ENCODE peak calls at places on chromosomes 1 and 21, in four cellular contexts. C, B, Q and A are unnamed samples.

GRCh38 chr1:170735366-170736263 is 71.7 kb downstream of the PRRX1 start:
- DNase-seq in C (no peak), B (no peak), Q (no peak), A (no peak)

GRCh38 chr1:156504062-156504813 is 3.7 kb upstream of the MEF2D start:
- DNase-seq in C (no peak), B (no peak), Q (peak; percentile 21), A (no peak)

GRCh38 chr1:218739426-218739825 is 394.3 kb downstream of the TGFB2 start:
- DNase-seq in C (no peak), B (no peak), Q (peak; percentile 86), A (no peak)

GRCh38 chr1:2834741-2835564 is 33.5 kb upstream of the TTC34 start:
- DNase-seq in C (no peak), B (no peak), Q (peak; percentile 64), A (no peak)

GRCh38 chr21:38361324-38361723 is 104.5 kb downstream of the KCNJ15 start:
- DNase-seq in C (no peak), B (no peak), Q (no peak), A (no peak)

GRCh38 chr1:117574206-117574835 is 31.5 kb upstream of the TENT5C start:
- DNase-seq in C (no peak), B (no peak), Q (no peak), A (no peak)

GRCh38 chr1:10179408-10179685 is 31.0 kb upstream of the KIF1B start:
- DNase-seq in C (no peak), B (no peak), Q (no peak), A (no peak)

GRCh38 chr1:225454733-225455132 is 26.9 kb upstream of the LBR start:
- DNase-seq in C (peak; percentile 74), B (no peak), Q (peak; percentile 63), A (peak; percentile 91)

GRCh38 chr1:24070821-24071393 is 41.0 kb downstream of the MYOM3 start:
- DNase-seq in C (peak; percentile 48), B (peak; percentile 92), Q (peak; percentile 55), A (peak; percentile 57)

GRCh38 chr1:94000531-94001282 is 91.5 kb upstream of the GCLM start:
- DNase-seq in C (no peak), B (no peak), Q (no peak), A (no peak)

GRCh38 chr21:31182231-31183129 is 144.2 kb upstream of the KRTAP19-8 start:
- DNase-seq in C (no peak), B (no peak), Q (no peak), A (no peak)

GRCh38 chr1:15584489-15585363 is at the start of gene AGMAT:
- DNase-seq in C (peak; percentile 35), B (peak; percentile 95), Q (peak; percentile 83), A (no peak)

GRCh38 chr1:205244383-205244782 is 16.6 kb downstream of the TMCC2 start:
- DNase-seq in C (no peak), B (no peak), Q (no peak), A (no peak)

GRCh38 chr1:197526736-197527371 is 248.4 kb downstream of the DENND1B start:
- DNase-seq in C (no peak), B (peak; percentile 65), Q (no peak), A (no peak)

GRCh38 chr1:17789926-17790325 is 34.8 kb downstream of the ACTL8 start:
- DNase-seq in C (no peak), B (no peak), Q (no peak), A (no peak)

GRCh38 chr1:64107587-64107986 is 95.8 kb upstream of the UBE2U start:
- DNase-seq in C (no peak), B (no peak), Q (no peak), A (no peak)

GRCh38 chr21:46159841-46160562 is 4.6 kb upstream of the FTCD start:
- DNase-seq in C (no peak), B (no peak), Q (peak; percentile 67), A (no peak)

GRCh38 chr1:3896396-3897000 is 3.6 kb downstream of the C1orf174 start:
- DNase-seq in C (no peak), B (no peak), Q (peak; percentile 35), A (no peak)

GRCh38 chr1:201893431-201893830 is 4.7 kb downstream of the SHISA4 start:
- DNase-seq in C (no peak), B (no peak), Q (no peak), A (no peak)

GRCh38 chr1:1943834-1944570 is 24.9 kb upstream of the TMEM52 start:
- DNase-seq in C (peak; percentile 54), B (peak; percentile 81), Q (peak; percentile 79), A (no peak)

GRCh38 chr21:34722684-34723300 is 54.0 kb downstream of the CLIC6 start:
- DNase-seq in C (peak; percentile 21), B (peak; percentile 83), Q (peak; percentile 86), A (no peak)

GRCh38 chr21:35838350-35838749 is 222.0 kb downstream of the SETD4 start:
- DNase-seq in C (no peak), B (no peak), Q (no peak), A (no peak)

GRCh38 chr1:18978706-18979105 is 22.2 kb upstream of the IFFO2 start:
- DNase-seq in C (no peak), B (no peak), Q (no peak), A (no peak)

GRCh38 chr1:51627672-51628071 is 10.8 kb downstream of the OSBPL9 start:
- DNase-seq in C (no peak), B (peak; percentile 75), Q (no peak), A (no peak)
- TF ChIP-seq CTCF in C (no peak), B (peak; percentile 58), Q (peak; percentile 52), A (no peak)

DNA sequence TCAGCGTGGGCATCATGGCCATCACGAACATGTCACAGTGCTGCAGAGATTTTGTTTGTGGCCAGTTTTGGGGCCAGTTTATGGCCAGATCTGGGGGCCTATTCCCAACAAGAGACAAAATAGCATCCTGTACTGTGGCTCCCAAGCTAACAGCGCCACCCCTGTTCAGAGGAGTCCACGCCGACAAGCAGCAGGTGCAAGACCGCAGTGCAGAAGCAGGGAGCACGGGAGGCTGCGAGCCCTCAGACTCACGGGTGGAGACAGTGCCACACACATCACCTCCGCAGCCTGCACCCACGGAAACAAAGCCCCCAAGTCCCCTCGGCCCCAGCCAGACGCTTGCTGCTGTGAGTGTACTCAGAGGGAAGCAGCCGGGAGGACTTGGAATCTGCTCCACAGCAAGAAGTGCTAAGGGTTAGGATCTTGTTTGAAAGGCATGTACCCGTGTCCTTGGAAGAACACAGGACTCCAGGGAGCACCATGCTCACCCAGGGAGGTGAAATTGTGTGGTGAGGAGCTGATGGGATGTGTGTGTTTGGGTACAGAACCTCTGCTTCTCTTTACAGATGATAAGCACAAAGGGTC is 7.1 kb downstream of the TCP10L start:
- DNase-seq in C (no peak), B (peak; percentile 80), Q (no peak), A (no peak)
- TF ChIP-seq CTCF in C (no peak), B (peak; percentile 86), Q (no peak), A (no peak)

GRCh38 chr1:222706815-222707214 is 5.5 kb downstream of the AIDA start:
- DNase-seq in C (no peak), B (no peak), Q (no peak), A (no peak)
- TF ChIP-seq CTCF in C (peak; percentile 13), B (peak; percentile 13), Q (no peak), A (peak; percentile 13)

GRCh38 chr1:26160527-26161407 is 1.9 kb downstream of the FAM110D start:
- DNase-seq in C (no peak), B (peak; percentile 35), Q (peak; percentile 63), A (peak; percentile 10)

GRCh38 chr1:26163684-26164035 is 4.8 kb downstream of the FAM110D start:
- DNase-seq in C (no peak), B (no peak), Q (no peak), A (no peak)

GRCh38 chr1:26159113-26160039 is 497 bp downstream of the FAM110D start:
- DNase-seq in C (no peak), B (no peak), Q (peak; percentile 46), A (peak; percentile 33)

GRCh38 chr1:26162220-26162703 is 3.4 kb downstream of the FAM110D start:
- DNase-seq in C (no peak), B (no peak), Q (no peak), A (no peak)

DNA sequence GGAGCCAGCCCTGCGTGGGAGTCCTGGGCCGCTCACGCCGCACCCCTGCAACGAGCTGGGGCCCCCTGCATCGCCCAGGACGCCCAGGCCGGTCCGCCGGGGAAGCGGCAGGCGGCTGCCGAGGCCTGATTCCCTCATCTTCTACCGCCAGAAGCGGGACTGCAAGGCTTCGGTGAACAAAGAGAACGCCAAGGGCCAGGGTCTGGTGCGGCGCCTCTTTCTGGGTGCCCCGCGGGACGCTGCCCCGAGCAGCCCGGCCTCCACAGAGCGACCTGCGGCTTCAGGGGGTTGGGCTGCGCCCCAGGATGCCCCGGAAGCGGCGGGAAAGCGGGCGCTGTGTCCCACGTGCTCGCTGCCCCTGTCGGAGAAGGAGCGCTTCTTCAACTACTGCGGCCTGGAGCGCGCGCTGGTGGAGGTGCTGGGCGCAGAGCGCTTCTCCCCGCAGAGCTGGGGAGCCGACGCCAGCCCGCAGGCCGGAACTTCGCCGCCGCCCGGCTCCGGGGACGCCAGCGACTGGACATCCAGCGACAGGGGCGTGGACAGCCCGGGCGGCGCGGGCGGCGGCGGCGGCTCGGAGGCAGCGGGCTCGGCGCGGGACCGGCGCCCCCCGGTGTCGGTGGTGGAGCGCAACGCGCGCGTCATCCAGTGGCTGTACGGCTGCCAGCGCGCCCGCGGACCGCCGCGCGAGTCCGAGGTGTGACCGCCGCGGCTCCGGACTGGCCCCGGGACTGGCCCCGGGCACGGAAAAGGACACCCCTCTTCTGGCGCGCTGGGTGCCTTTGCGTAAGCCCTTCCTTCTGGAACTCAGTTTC is 2.7 kb downstream of the FAM110D start:
- DNase-seq in C (no peak), B (peak; percentile 76), Q (no peak), A (no peak)
- TF ChIP-seq CTCF in C (no peak), B (no peak), Q (peak; percentile 28), A (peak; percentile 9)

GRCh38 chr1:53376041-53376461 is 48.2 kb upstream of the LRP8 start:
- DNase-seq in C (no peak), B (peak; percentile 38), Q (peak; percentile 64), A (no peak)

GRCh38 chr1:53378061-53378460 is 50.2 kb upstream of the LRP8 start:
- DNase-seq in C (no peak), B (no peak), Q (peak; percentile 24), A (no peak)

GRCh38 chr1:53377438-53377841 is 49.6 kb upstream of the LRP8 start:
- DNase-seq in C (no peak), B (no peak), Q (peak; percentile 54), A (no peak)

GRCh38 chr1:53375440-53375839 is 47.6 kb upstream of the LRP8 start:
- DNase-seq in C (no peak), B (no peak), Q (peak; percentile 65), A (no peak)

DNA sequence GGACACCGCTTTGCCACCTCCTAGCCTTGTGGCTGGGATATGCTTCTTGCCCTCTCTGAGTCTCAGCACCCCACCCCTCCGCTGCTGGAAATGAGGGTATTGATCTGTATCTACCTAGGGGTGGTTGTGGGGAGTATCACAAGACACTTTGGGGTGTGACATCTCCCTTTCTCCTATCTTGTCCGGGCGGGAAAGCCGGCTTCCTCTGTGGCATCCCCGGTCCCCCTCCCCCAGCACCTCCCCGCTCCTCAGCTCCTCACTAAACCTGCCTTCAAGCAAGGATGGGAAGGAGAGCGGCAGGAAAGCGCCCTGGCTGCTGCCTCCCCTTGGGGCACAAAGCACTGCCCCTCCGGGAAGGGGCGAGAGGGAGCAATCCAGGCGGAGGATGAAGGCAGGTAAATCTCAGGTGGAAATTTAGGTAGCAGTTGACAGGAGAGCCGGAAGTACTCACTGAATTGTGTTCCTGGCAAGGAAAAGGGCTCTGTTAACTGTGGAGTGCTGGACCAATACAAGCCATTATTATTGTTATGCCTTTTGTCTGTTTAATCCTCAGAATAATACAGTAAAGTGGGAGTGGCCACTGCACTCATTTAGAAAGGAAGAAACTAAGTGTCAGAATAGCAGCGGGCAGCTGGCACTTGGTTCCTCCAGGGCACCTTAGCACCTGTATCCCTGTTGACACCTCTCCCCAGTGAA is 49.0 kb upstream of the LRP8 start:
- DNase-seq in C (no peak), B (peak; percentile 52), Q (peak; percentile 59), A (no peak)
- TF ChIP-seq CTCF in C (no peak), B (no peak), Q (no peak), A (no peak)

GRCh38 chr1:164703415-164703814 is 144.4 kb downstream of the PBX1 start:
- DNase-seq in C (no peak), B (no peak), Q (no peak), A (no peak)
- TF ChIP-seq CTCF in C (no peak), B (peak; percentile 22), Q (no peak), A (no peak)